ENCODE peak calls at places on chromosomes 5 and 9, in six cellular contexts. Z, B, M, A, W and K are unnamed samples.

GRCh38 chr5:21711854-21712752 is 1141.0 kb downstream of the CDH12 start:
- DNase-seq in Z (no peak), B (no peak), M (no peak), A (no peak), W (no peak), K (no peak)

GRCh38 chr5:78269088-78269703 is 25.3 kb downstream of the AP3B1 start:
- DNase-seq in Z (no peak), B (no peak), M (peak), A (no peak), W (peak), K (no peak)

GRCh38 chr9:8760000-8760767 is 960.6 kb upstream of the DMAC1 start:
- DNase-seq in Z (no peak), B (no peak), M (no peak), A (no peak), W (no peak), K (no peak)

GRCh38 chr5:112333236-112333850 is 85.7 kb downstream of the EPB41L4A start:
- DNase-seq in Z (no peak), B (no peak), M (no peak), A (no peak), W (no peak), K (no peak)

GRCh38 chr5:31531543-31531887 is 378 bp downstream of the DROSHA start:
- DNase-seq in Z (peak), B (no peak), M (peak), A (peak), W (peak), K (peak)

GRCh38 chr5:122259995-122260394 is 52.0 kb upstream of the SNCAIP start:
- DNase-seq in Z (no peak), B (no peak), M (peak), A (no peak), W (no peak), K (no peak)

GRCh38 chr9:14341437-14342133 is 27.6 kb upstream of the NFIB start:
- DNase-seq in Z (no peak), B (no peak), M (no peak), A (no peak), W (no peak), K (no peak)

GRCh38 chr5:179873176-179873575 is 14.6 kb upstream of the MRNIP start:
- DNase-seq in Z (peak), B (no peak), M (no peak), A (no peak), W (no peak), K (peak)

GRCh38 chr9:137945581-137945980 is 68.0 kb downstream of the CACNA1B start:
- DNase-seq in Z (no peak), B (no peak), M (peak), A (no peak), W (peak), K (no peak)

GRCh38 chr9:137163101-137163661 is 6.7 kb downstream of the LRRC26 start:
- DNase-seq in Z (no peak), B (no peak), M (peak), A (no peak), W (no peak), K (no peak)

GRCh38 chr9:73148447-73148937 is 3.2 kb upstream of the ANXA1 start:
- DNase-seq in Z (no peak), B (no peak), M (no peak), A (no peak), W (no peak), K (no peak)

GRCh38 chr5:160209917-160210316 is 19.4 kb upstream of the FABP6 start:
- DNase-seq in Z (no peak), B (no peak), M (no peak), A (no peak), W (no peak), K (no peak)

GRCh38 chr9:127522727-127523126 is 71.4 kb downstream of the LRSAM1 start:
- DNase-seq in Z (no peak), B (no peak), M (peak), A (no peak), W (no peak), K (no peak)

GRCh38 chr9:86487222-86487841 is 133.1 kb upstream of the TUT7 start:
- DNase-seq in Z (peak), B (peak), M (peak), A (no peak), W (peak), K (no peak)

GRCh38 chr9:16267336-16268036 is 603.0 kb downstream of the BNC2 start:
- DNase-seq in Z (peak), B (no peak), M (peak), A (no peak), W (no peak), K (no peak)

GRCh38 chr5:92391-93220 is 638 bp downstream of the PLEKHG4B start:
- DNase-seq in Z (peak), B (no peak), M (no peak), A (no peak), W (no peak), K (no peak)

GRCh38 chr5:157057459-157058370 is 1.2 kb downstream of the HAVCR1 start:
- DNase-seq in Z (no peak), B (no peak), M (peak), A (no peak), W (no peak), K (no peak)

GRCh38 chr9:129014124-129014523 is 14.0 kb downstream of the SH3GLB2 start:
- DNase-seq in Z (no peak), B (no peak), M (no peak), A (no peak), W (no peak), K (no peak)

GRCh38 chr5:147168578-147169327 is 66.1 kb upstream of the STK32A start:
- DNase-seq in Z (no peak), B (no peak), M (no peak), A (no peak), W (no peak), K (no peak)

GRCh38 chr9:129125478-129125877 is 14.3 kb downstream of the PTPA start:
- DNase-seq in Z (no peak), B (no peak), M (peak), A (no peak), W (no peak), K (no peak)

GRCh38 chr5:25694805-25695204 is 1050.0 kb upstream of the CDH10 start:
- DNase-seq in Z (no peak), B (no peak), M (no peak), A (no peak), W (no peak), K (no peak)

GRCh38 chr9:113501129-113501686 is 37.7 kb downstream of the RGS3 start:
- DNase-seq in Z (no peak), B (no peak), M (no peak), A (no peak), W (no peak), K (peak)

GRCh38 chr5:180330810-180331646 is 22.1 kb downstream of the GFPT2 start:
- DNase-seq in Z (no peak), B (no peak), M (peak), A (peak), W (no peak), K (peak)

GRCh38 chr9:95089916-95090791 is 227.4 kb downstream of the FANCC start:
- DNase-seq in Z (peak), B (no peak), M (peak), A (peak), W (no peak), K (peak)

GRCh38 chr9:132489536-132489935 is 79.5 kb downstream of the CFAP77 start:
- DNase-seq in Z (no peak), B (no peak), M (no peak), A (no peak), W (no peak), K (no peak)

GRCh38 chr9:132006657-132007370 is 72.9 kb downstream of the MED27 start:
- DNase-seq in Z (no peak), B (no peak), M (no peak), A (no peak), W (no peak), K (no peak)

GRCh38 chr5:45694255-45694834 is 1.8 kb downstream of the HCN1 start:
- DNase-seq in Z (no peak), B (no peak), M (no peak), A (no peak), W (no peak), K (no peak)

GRCh38 chr9:93131599-93132286 is 2.3 kb downstream of the NINJ1 start:
- DNase-seq in Z (no peak), B (no peak), M (no peak), A (no peak), W (no peak), K (peak)

DNA sequence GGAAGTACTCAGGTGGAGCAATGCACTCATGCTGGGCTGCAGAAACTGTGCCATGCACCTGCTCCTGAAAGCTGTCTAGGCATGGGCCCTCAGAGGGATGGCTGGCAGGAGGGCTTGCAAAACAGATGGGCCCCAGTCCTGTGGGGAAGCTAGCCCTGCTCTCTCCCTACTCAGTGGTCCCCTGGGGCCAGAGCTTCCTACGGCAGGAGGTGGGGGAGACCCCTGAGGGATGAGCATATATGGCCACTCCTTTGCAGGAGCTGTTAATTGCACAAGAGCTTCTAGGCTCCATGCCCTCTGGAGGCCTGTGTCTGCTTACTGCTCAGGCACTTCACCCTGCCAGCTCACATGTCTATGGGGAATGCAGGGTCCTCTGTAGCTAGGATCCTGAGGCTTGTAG is 545.3 kb upstream of the PTPRD start:
- DNase-seq in Z (no peak), B (no peak), M (no peak), A (no peak), W (no peak), K (peak)
- H3K27ac ChIP-seq in Z (no peak), B (no peak), M (no peak), A (no peak), W (no peak), K (no peak)

GRCh38 chr9:99030610-99031009 is 74.3 kb upstream of the TGFBR1 start:
- DNase-seq in Z (no peak), B (no peak), M (no peak), A (no peak), W (no peak), K (no peak)
- H3K4me3 ChIP-seq in Z (no peak), B (no peak), M (no peak), A (no peak), W (no peak), K (no peak)

DNA sequence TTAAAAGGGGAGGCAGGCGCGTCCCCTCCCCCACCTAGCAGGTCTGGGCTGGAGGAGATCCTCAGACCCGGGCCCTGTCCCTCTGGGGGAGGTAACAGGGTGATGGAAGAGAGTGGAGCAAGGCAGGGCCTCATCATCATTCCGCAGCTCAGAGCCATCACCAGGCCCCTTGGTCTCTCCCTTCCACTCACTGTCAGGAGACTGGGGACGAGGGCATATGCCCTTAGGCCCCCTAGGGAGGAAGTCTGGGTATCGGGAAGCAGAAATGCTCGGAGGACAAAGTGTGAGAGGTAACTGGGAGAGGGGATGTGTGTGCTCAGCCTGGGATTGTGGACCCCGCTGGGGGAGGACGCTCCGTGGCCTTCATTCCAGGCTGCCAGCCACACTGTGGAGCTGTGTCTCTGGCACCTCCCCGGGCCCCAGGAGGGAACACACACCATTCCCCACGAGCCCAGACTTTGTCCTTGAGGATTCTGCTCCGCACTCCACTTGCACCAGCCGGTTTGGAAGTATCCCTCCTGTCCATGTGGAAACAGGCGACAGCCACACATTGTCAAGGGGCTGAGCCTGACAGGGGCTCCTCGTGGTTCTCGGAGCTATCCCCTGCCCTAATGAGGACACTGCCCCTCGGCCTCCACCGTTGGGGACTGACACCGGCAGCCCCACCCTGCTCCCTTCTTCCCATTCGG is 824 bp downstream of the REEP2 start:
- DNase-seq in Z (peak), B (no peak), M (no peak), A (no peak), W (no peak), K (no peak)
- H3K27ac ChIP-seq in Z (peak), B (no peak), M (peak), A (no peak), W (no peak), K (no peak)

GRCh38 chr5:136098171-136098570 is 34.5 kb upstream of the SMAD5 start:
- DNase-seq in Z (no peak), B (no peak), M (no peak), A (no peak), W (no peak), K (no peak)
- H3K4me3 ChIP-seq in Z (no peak), B (no peak), M (no peak), A (no peak), W (no peak), K (no peak)